ENCODE peak calls at places on chromosomes 16 and 17, in four cellular contexts. V is GM12891, X is GM12878, J is K562. W is an unnamed sample.
A peak's percentile ranks its signal among the peaks of the same experiment; 100 is the strongest.

GRCh38 chr16:13377143-13377542 is 475.7 kb downstream of the SHISA9 start:
- DNase-seq in V (no peak), J (no peak), X (no peak), W (no peak)

GRCh38 chr17:45294506-45294905 is 22.3 kb downstream of the MAP3K14 start:
- DNase-seq in V (no peak), J (no peak), X (no peak), W (no peak)

GRCh38 chr16:56401482-56401881 is 23.9 kb downstream of the AMFR start:
- DNase-seq in J (peak; percentile 23), X (no peak), V (peak; percentile 21), W (no peak)

GRCh38 chr16:73068546-73069401 is 20.8 kb upstream of the ZFHX3 start:
- DNase-seq in X (no peak), J (no peak), V (no peak), W (peak; percentile 74)

GRCh38 chr17:52824542-52824941 is 666.0 kb upstream of the CA10 start:
- DNase-seq in X (no peak), J (no peak), V (no peak), W (no peak)

GRCh38 chr16:50400312-50400966 is 31.7 kb upstream of the BRD7 start:
- DNase-seq in J (no peak), V (no peak), X (no peak), W (no peak)

GRCh38 chr17:39745335-39746144 is 7.8 kb downstream of the GRB7 start:
- DNase-seq in X (no peak), J (no peak), V (no peak), W (no peak)

GRCh38 chr16:28010671-28011070 is 52.8 kb downstream of the GSG1L start:
- DNase-seq in V (no peak), X (no peak), J (no peak), W (no peak)

GRCh38 chr17:9424071-9424640 is 151.5 kb downstream of the STX8 start:
- DNase-seq in V (no peak), J (no peak), X (no peak), W (no peak)

GRCh38 chr16:30382398-30383015 is at the start of gene SEPTIN1:
- DNase-seq in J (no peak), X (peak; percentile 40), V (peak; percentile 59), W (no peak)

GRCh38 chr17:72456026-72456569 is 335.3 kb downstream of the SOX9 start:
- DNase-seq in V (no peak), X (no peak), J (no peak), W (no peak)

GRCh38 chr17:51435641-51436091 is 175.3 kb downstream of the UTP18 start:
- DNase-seq in J (peak; percentile 55), X (no peak), V (peak; percentile 13), W (peak; percentile 36)

GRCh38 chr17:68381076-68381900 is 76.0 kb downstream of the WIPI1 start:
- DNase-seq in X (no peak), V (no peak), J (no peak), W (no peak)

GRCh38 chr16:88298882-88299745 is 83.6 kb upstream of the ZNF469 start:
- DNase-seq in X (no peak), V (no peak), J (no peak), W (no peak)

GRCh38 chr16:73015612-73016487 is 32.1 kb downstream of the ZFHX3 start:
- DNase-seq in J (no peak), V (peak; percentile 41), X (peak; percentile 83), W (peak; percentile 11)

GRCh38 chr16:56594292-56594619 is 4.9 kb downstream of the MT3 start:
- DNase-seq in J (no peak), X (no peak), V (no peak), W (no peak)

GRCh38 chr16:31273676-31274075 is 13.9 kb downstream of the ITGAM start:
- DNase-seq in V (no peak), J (no peak), X (no peak), W (no peak)

GRCh38 chr17:44918006-44918405 is 2.7 kb upstream of the GFAP start:
- DNase-seq in J (no peak), V (no peak), X (no peak), W (no peak)

GRCh38 chr16:88005148-88005547 is 53.9 kb downstream of the BANP start:
- DNase-seq in V (no peak), J (no peak), X (no peak), W (peak; percentile 5)

GRCh38 chr16:49883111-49883829 is 27.4 kb upstream of the ZNF423 start:
- DNase-seq in J (no peak), V (no peak), X (no peak), W (no peak)

DNA sequence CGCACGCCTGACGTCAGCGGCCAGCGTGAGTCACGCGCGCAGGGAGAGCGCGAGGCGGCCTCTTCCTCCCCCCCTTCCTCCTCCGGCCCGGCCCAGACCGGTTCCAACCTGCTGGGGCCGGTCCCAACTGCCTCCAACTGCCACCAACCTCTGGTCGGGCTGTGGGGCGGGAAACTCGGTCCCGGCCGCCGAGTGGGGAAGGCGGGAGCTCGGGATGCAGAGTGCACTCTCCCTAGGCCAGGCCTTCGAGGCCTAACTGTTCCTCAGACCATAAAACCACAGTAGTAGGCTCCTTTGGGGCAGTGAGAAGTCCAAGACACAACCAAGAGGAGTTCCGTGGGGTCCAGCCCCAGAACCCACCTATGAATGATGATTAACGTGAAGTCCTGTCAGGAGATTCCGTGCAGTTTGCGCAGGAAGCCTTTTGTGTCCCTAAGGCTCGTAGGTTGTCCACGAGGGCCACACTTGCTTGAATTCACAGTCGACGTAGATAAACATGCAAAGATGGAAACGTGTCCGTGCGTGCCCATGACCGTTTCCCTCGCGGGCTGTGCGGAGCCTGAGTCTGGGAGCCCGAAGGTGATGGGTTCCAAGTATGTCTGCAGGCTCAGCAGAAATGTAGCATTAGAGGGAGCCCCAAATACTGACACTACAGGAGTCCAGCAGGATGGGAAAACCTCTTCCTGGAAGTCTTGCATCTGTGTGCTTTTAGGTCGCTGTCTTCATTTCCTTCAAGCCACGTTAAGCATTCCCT is 587 bp downstream of the UNK start:
- DNase-seq in J (peak; percentile 89), X (peak; percentile 67), V (no peak), W (no peak)
- TF ChIP-seq SPI1 in J (peak; percentile 49), X (no peak), V (peak; percentile 48), W (peak; percentile 72)

GRCh38 chr17:76547183-76547641 is 7.4 kb downstream of the PRCD start:
- DNase-seq in V (peak; percentile 67), J (peak; percentile 76), X (no peak), W (peak; percentile 46)
- TF ChIP-seq SPI1 in V (no peak), J (no peak), X (no peak), W (no peak)

GRCh38 chr17:35742496-35742895 is 10.5 kb downstream of the GAS2L2 start:
- DNase-seq in J (no peak), V (no peak), X (no peak), W (no peak)
- TF ChIP-seq SPI1 in J (no peak), V (no peak), X (no peak), W (no peak)

GRCh38 chr16:12067714-12068401 is 91.3 kb downstream of the SNX29 start:
- DNase-seq in V (peak; percentile 53), J (peak; percentile 73), X (no peak), W (peak; percentile 71)
- TF ChIP-seq SPI1 in V (no peak), J (no peak), X (no peak), W (no peak)

GRCh38 chr17:58564971-58565370 is 50.5 kb upstream of the MTMR4 start:
- DNase-seq in V (no peak), X (no peak), J (no peak), W (no peak)
- TF ChIP-seq SPI1 in V (no peak), X (no peak), J (no peak), W (no peak)

GRCh38 chr17:80264793-80265075 is 4.1 kb downstream of the RNF213 start:
- DNase-seq in J (no peak), X (no peak), V (no peak), W (no peak)

GRCh38 chr17:80262775-80263244 is 2.2 kb downstream of the RNF213 start:
- DNase-seq in J (peak; percentile 34), X (no peak), V (no peak), W (no peak)

GRCh38 chr17:80263253-80264047 is 2.8 kb downstream of the RNF213 start:
- DNase-seq in J (peak; percentile 49), V (peak; percentile 80), X (peak; percentile 89), W (peak; percentile 54)

GRCh38 chr17:80265205-80266068 is 4.8 kb downstream of the RNF213 start:
- DNase-seq in X (peak; percentile 84), V (no peak), J (no peak), W (no peak)

DNA sequence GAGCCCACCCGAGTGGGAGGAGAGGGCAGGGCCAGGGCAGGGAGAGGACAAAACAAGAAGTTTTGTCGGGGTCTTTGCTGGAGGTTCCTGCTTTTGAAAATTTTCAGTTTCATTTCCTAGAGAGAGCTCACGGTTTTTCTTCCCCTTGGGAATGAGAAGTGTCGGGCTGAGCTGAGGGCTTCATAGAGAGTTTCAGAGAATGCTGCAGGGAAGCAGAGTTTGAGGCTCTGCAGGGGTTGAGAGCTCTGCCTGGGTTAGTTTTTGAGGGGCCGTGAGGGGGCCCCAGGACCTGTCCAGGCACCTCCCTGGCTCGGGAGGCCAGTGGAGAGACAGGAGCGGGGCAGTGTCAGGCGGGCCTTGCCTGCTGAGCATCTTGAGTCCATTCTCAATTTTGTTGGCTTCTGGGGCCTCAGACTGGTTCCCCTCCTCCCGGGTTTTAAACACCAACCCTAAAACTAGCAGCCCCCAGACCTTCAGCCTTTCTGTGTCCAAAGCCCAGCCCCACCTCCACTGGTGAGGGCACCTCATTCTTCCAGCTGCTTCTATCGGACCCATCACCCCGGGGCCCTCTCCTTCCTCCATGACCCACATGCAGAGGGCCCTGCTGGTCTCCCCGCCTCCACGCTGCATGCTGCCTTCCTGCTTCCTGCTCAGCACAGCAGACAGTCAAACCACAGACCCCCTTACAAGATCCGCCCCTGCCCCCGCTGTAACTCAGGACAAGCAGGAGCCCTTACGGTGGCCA is 3.6 kb downstream of the RNF213 start:
- DNase-seq in X (no peak), J (no peak), V (no peak), W (no peak)
- TF ChIP-seq SPI1 in X (no peak), J (no peak), V (no peak), W (no peak)

GRCh38 chr17:80025796-80026195 is 9.9 kb downstream of the TBC1D16 start:
- DNase-seq in X (no peak), V (no peak), J (no peak), W (no peak)

GRCh38 chr17:80028030-80028429 is 7.6 kb downstream of the TBC1D16 start:
- DNase-seq in X (no peak), V (no peak), J (no peak), W (no peak)

GRCh38 chr17:80025140-80025539 is 10.5 kb downstream of the TBC1D16 start:
- DNase-seq in J (no peak), X (no peak), V (no peak), W (no peak)

GRCh38 chr17:80027043-80027435 is 8.6 kb downstream of the TBC1D16 start:
- DNase-seq in J (no peak), V (no peak), X (no peak), W (no peak)

DNA sequence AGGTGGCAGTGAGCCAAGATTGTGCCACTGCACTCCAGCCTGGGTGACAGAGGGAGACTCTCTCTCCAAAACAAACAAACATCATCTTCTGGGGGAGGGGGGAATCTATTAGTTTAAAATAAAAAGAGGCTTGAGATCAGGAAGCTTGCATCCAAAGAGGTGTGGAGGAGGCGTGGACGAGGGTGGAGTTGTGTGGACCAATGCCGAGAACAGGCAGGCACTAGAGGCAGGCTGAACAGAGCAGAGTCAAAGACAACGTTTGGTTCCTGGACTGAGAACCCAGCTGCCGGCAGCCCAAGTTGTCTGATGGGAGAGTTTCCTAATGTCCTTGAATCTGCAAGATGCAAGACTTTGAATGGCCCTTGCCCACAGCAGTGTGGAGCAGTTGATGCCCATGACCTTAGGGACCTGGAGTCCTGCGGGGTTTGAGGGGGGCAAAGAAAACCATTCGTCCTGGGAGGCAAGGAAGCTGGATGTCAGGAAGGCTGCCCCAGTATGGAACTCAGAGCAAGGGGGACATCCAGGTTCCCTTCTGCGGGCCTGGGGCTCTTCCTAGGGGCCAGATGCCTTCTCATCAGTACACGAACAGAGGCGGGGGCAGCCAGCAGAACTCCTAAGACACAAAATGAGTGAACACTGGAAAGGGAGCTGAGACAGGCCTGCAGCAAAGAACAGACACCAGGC is 9.2 kb downstream of the TBC1D16 start:
- DNase-seq in V (no peak), X (no peak), J (no peak), W (no peak)
- TF ChIP-seq SPI1 in V (no peak), X (no peak), J (no peak), W (no peak)

W was measured in HL-60.